ENCODE peak calls at places on chromosomes 3 and 15, in five cellular contexts. K is GM23248; T is Caki2; N is activated naive CD8-positive, alpha-beta T cell treated with anti-CD3 and anti-CD28 coated beads for 36 hours; M is NCI-H1092 treated with DMSO at 0.1 percent for 48 hours. P is an unnamed sample.

GRCh38 chr15:62691008-62691407 is 351.5 kb upstream of the TPM1 start:
- DNase-seq in K (peak; percentile 8), T (no peak), N (no peak), M (no peak), P (no peak)

GRCh38 chr3:170499562-170500156 is 81.0 kb downstream of the CLDN11 start:
- DNase-seq in K (peak; percentile 85), T (peak; percentile 29), N (no peak), M (peak; percentile 37), P (peak; percentile 55)

GRCh38 chr15:95845862-95846515 is 484.5 kb upstream of the NR2F2 start:
- DNase-seq in K (no peak), T (no peak), N (no peak), M (no peak), P (no peak)

GRCh38 chr3:195239121-195239520 is 31.8 kb downstream of the XXYLT1 start:
- DNase-seq in K (no peak), T (no peak), N (no peak), M (no peak), P (no peak)

GRCh38 chr3:37400945-37401344 is 226.6 kb upstream of the LRRFIP2 start:
- DNase-seq in K (no peak), T (no peak), N (no peak), M (no peak), P (no peak)

GRCh38 chr15:40063563-40064011 is 24.6 kb upstream of the SRP14 start:
- DNase-seq in K (peak; percentile 82), T (peak; percentile 69), N (no peak), M (no peak), P (peak; percentile 73)

GRCh38 chr3:38397320-38397719 is 50.7 kb downstream of the XYLB start:
- DNase-seq in K (peak; percentile 49), T (peak; percentile 7), N (no peak), M (no peak), P (peak; percentile 2)

GRCh38 chr15:92429378-92430066 is 35.8 kb downstream of the ST8SIA2 start:
- DNase-seq in K (peak; percentile 91), T (peak; percentile 61), N (no peak), M (no peak), P (peak; percentile 69)